ENCODE peak calls at places on chromosomes 12 and 14, in four cellular contexts. One of them, this sample, is unnamed.

GRCh38 chr12:43988838-43989560 is 153.1 kb downstream of the TMEM117 start:
- DNase-seq in GM06990: no peak
- DNase-seq in A172: peak
- DNase-seq in B cell: no peak
- DNase-seq in this sample: no peak

GRCh38 chr14:104579507-104579906 is at the start of gene C14orf180:
- DNase-seq in GM06990: no peak
- DNase-seq in A172: no peak
- DNase-seq in B cell: no peak
- DNase-seq in this sample: peak

GRCh38 chr14:93333631-93334095 is 827 bp upstream of the BTBD7 start:
- DNase-seq in GM06990: no peak
- DNase-seq in A172: no peak
- DNase-seq in B cell: peak
- DNase-seq in this sample: no peak

GRCh38 chr14:61875483-61875882 is 113.3 kb downstream of the SNAPC1 start:
- DNase-seq in GM06990: no peak
- DNase-seq in A172: no peak
- DNase-seq in B cell: no peak
- DNase-seq in this sample: no peak

GRCh38 chr12:54148560-54149439 is 40.0 kb downstream of the SMUG1 start:
- DNase-seq in GM06990: no peak
- DNase-seq in A172: no peak
- DNase-seq in B cell: no peak
- DNase-seq in this sample: no peak

GRCh38 chr12:57216931-57217871 is 607 bp downstream of the NXPH4 start:
- DNase-seq in GM06990: no peak
- DNase-seq in A172: no peak
- DNase-seq in B cell: peak
- DNase-seq in this sample: peak

GRCh38 chr12:48977290-48978281 is 536 bp upstream of the WNT1 start:
- DNase-seq in GM06990: peak
- DNase-seq in A172: no peak
- DNase-seq in B cell: peak
- DNase-seq in this sample: peak

GRCh38 chr12:19760611-19761010 is 321.3 kb downstream of the AEBP2 start:
- DNase-seq in GM06990: no peak
- DNase-seq in A172: no peak
- DNase-seq in B cell: no peak
- DNase-seq in this sample: no peak

GRCh38 chr14:77653473-77653872 is 37.0 kb upstream of the SPTLC2 start:
- DNase-seq in GM06990: no peak
- DNase-seq in A172: no peak
- DNase-seq in B cell: no peak
- DNase-seq in this sample: no peak

GRCh38 chr12:112812598-112813406 is 21.3 kb downstream of the RPH3A start:
- DNase-seq in GM06990: no peak
- DNase-seq in A172: no peak
- DNase-seq in B cell: no peak
- DNase-seq in this sample: no peak

GRCh38 chr12:98644433-98644711 is 216 bp downstream of the IKBIP start:
- DNase-seq in GM06990: no peak
- DNase-seq in A172: peak
- DNase-seq in B cell: no peak
- DNase-seq in this sample: no peak

GRCh38 chr14:24372701-24373416 is 4.9 kb downstream of the NFATC4 start:
- DNase-seq in GM06990: no peak
- DNase-seq in A172: no peak
- DNase-seq in B cell: no peak
- DNase-seq in this sample: no peak

GRCh38 chr14:80996049-80996901 is 40.9 kb downstream of the TSHR start:
- DNase-seq in GM06990: peak
- DNase-seq in A172: peak
- DNase-seq in B cell: peak
- DNase-seq in this sample: peak

GRCh38 chr12:131364903-131365820 is 345.7 kb upstream of the SFSWAP start:
- DNase-seq in GM06990: no peak
- DNase-seq in A172: no peak
- DNase-seq in B cell: no peak
- DNase-seq in this sample: no peak

This sample was measured in NCI-H446.